ENCODE peak calls at places on chromosomes 13 and 19, in eight cellular contexts. One of them, this sample, is unnamed. For H3K4me1, the result is how much of the 10 kb centered on the place peaks cover.

GRCh38 chr19:54452626-54453025 is 3.6 kb downstream of the LENG8 start:
- DNase-seq in spleen: peak
- DNase-seq in uterus: no peak
- DNase-seq in thoracic aorta: no peak
- DNase-seq in A549: no peak
- DNase-seq in K562: no peak
- DNase-seq in vagina: no peak
- DNase-seq in left ventricle myocardium inferior: no peak
- DNase-seq in this sample: no peak

GRCh38 chr19:34712606-34713261 is 21.3 kb upstream of the ZNF181 start:
- DNase-seq in spleen: no peak
- DNase-seq in uterus: peak
- DNase-seq in thoracic aorta: no peak
- DNase-seq in A549: peak
- DNase-seq in K562: peak
- DNase-seq in vagina: no peak
- DNase-seq in left ventricle myocardium inferior: no peak
- DNase-seq in this sample: peak

GRCh38 chr19:30214651-30215051 is 157.5 kb upstream of the ZNF536 start:
- DNase-seq in spleen: no peak
- DNase-seq in uterus: no peak
- DNase-seq in thoracic aorta: no peak
- DNase-seq in A549: no peak
- DNase-seq in K562: no peak
- DNase-seq in vagina: no peak
- DNase-seq in left ventricle myocardium inferior: no peak
- DNase-seq in this sample: no peak

GRCh38 chr13:112924365-112924764 is 44.6 kb upstream of the MCF2L start:
- DNase-seq in spleen: no peak
- DNase-seq in uterus: no peak
- DNase-seq in thoracic aorta: no peak
- DNase-seq in A549: no peak
- DNase-seq in K562: no peak
- DNase-seq in vagina: no peak
- DNase-seq in left ventricle myocardium inferior: no peak
- DNase-seq in this sample: no peak

GRCh38 chr19:41563847-41564514 is 12.0 kb upstream of the CEACAM21 start:
- DNase-seq in spleen: no peak
- DNase-seq in uterus: no peak
- DNase-seq in thoracic aorta: no peak
- DNase-seq in A549: peak
- DNase-seq in K562: no peak
- DNase-seq in vagina: no peak
- DNase-seq in left ventricle myocardium inferior: no peak
- DNase-seq in this sample: no peak

GRCh38 chr13:30332516-30333165 is 25.3 kb upstream of the KATNAL1 start:
- DNase-seq in spleen: no peak
- DNase-seq in uterus: no peak
- DNase-seq in thoracic aorta: no peak
- DNase-seq in A549: no peak
- DNase-seq in K562: no peak
- DNase-seq in vagina: no peak
- DNase-seq in left ventricle myocardium inferior: no peak
- DNase-seq in this sample: no peak

GRCh38 chr19:2233601-2234280 is 2.4 kb downstream of the PLEKHJ1 start:
- DNase-seq in spleen: no peak
- DNase-seq in uterus: no peak
- DNase-seq in thoracic aorta: no peak
- DNase-seq in A549: no peak
- DNase-seq in K562: no peak
- DNase-seq in vagina: no peak
- DNase-seq in left ventricle myocardium inferior: no peak
- DNase-seq in this sample: no peak

GRCh38 chr19:42606660-42607351 is 12.1 kb upstream of the CEACAM8 start:
- DNase-seq in spleen: peak
- DNase-seq in uterus: no peak
- DNase-seq in thoracic aorta: no peak
- DNase-seq in A549: peak
- DNase-seq in K562: peak
- DNase-seq in vagina: no peak
- DNase-seq in left ventricle myocardium inferior: peak
- DNase-seq in this sample: peak

GRCh38 chr13:28741080-28741479 is 22.3 kb upstream of the SLC46A3 start:
- DNase-seq in spleen: no peak
- DNase-seq in uterus: no peak
- DNase-seq in thoracic aorta: no peak
- DNase-seq in A549: no peak
- DNase-seq in K562: no peak
- DNase-seq in vagina: peak
- DNase-seq in left ventricle myocardium inferior: no peak
- DNase-seq in this sample: no peak

GRCh38 chr13:32883501-32883900 is 132.7 kb upstream of the KL start:
- DNase-seq in spleen: no peak
- DNase-seq in uterus: no peak
- DNase-seq in thoracic aorta: no peak
- DNase-seq in A549: no peak
- DNase-seq in K562: no peak
- DNase-seq in vagina: peak
- DNase-seq in left ventricle myocardium inferior: no peak
- DNase-seq in this sample: no peak

GRCh38 chr13:50511877-50512332 is 331.6 kb downstream of the DLEU7 start:
- DNase-seq in spleen: no peak
- DNase-seq in uterus: no peak
- DNase-seq in thoracic aorta: no peak
- DNase-seq in A549: no peak
- DNase-seq in K562: peak
- DNase-seq in vagina: no peak
- DNase-seq in left ventricle myocardium inferior: no peak
- DNase-seq in this sample: no peak

GRCh38 chr13:50513528-50513863 is 330.0 kb downstream of the DLEU7 start:
- DNase-seq in spleen: no peak
- DNase-seq in uterus: no peak
- DNase-seq in thoracic aorta: no peak
- DNase-seq in A549: no peak
- DNase-seq in K562: no peak
- DNase-seq in vagina: no peak
- DNase-seq in left ventricle myocardium inferior: no peak
- DNase-seq in this sample: no peak

GRCh38 chr13:50514249-50514648 is 329.2 kb downstream of the DLEU7 start:
- DNase-seq in spleen: no peak
- DNase-seq in uterus: no peak
- DNase-seq in thoracic aorta: no peak
- DNase-seq in A549: no peak
- DNase-seq in K562: no peak
- DNase-seq in vagina: no peak
- DNase-seq in left ventricle myocardium inferior: no peak
- DNase-seq in this sample: no peak

GRCh38 chr13:50509771-50510441 is 333.6 kb downstream of the DLEU7 start:
- DNase-seq in spleen: no peak
- DNase-seq in uterus: no peak
- DNase-seq in thoracic aorta: no peak
- DNase-seq in A549: no peak
- DNase-seq in K562: no peak
- DNase-seq in vagina: no peak
- DNase-seq in left ventricle myocardium inferior: no peak
- DNase-seq in this sample: no peak

DNA sequence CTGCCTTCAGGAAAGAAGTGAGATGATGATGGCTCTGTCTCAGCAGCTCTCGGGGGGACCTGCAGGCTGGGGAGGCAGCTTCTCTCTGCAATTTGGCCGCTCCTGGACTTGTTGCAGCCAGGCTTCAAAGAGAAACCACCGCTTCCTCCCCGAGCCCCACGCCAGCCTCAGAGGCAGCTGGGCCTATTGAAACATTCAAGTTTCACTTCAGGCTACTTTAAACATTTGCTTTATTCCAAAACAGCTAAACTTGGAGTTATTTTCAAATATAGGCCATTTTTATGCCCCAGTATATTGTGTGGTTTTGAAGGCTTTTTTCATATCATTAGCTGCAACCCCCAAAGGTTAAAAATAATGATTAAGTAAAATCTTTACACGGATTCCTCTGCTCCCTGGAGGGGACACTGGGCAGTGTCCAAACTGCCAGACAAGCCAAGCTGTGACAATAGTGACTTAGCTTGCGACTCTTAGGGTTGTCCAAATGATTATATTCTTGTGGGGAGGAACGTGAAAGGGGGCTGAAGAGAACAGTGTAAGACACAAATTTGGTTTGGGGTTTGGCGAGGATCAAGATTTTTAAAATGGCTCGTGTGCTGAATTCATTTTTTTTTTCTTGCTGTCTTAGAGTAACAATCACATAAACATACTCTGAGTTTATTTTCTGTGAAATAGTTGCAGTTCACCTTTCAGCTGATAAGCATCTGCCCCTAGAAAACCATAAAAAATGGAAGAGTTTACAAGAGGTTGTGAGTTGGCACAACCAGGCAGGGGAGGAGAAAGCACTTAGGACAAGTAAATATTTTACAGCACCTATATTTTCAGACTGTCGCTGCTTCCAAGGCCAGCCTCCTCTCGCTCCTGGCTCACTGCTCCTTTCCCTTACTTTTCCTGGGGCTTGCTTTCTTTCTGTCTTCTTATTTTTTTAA is 330.6 kb downstream of the DLEU7 start:
- DNase-seq in spleen: peak
- DNase-seq in uterus: peak
- DNase-seq in thoracic aorta: no peak
- DNase-seq in A549: no peak
- DNase-seq in K562: peak
- DNase-seq in vagina: no peak
- DNase-seq in left ventricle myocardium inferior: peak
- DNase-seq in this sample: no peak
- TF ChIP-seq CTCF in spleen: no peak
- TF ChIP-seq CTCF in uterus: peak
- TF ChIP-seq CTCF in thoracic aorta: no peak
- TF ChIP-seq CTCF in A549: no peak
- TF ChIP-seq CTCF in K562: no peak
- TF ChIP-seq CTCF in vagina: no peak
- TF ChIP-seq CTCF in left ventricle myocardium inferior: peak
- TF ChIP-seq CTCF in this sample: no peak

DNA sequence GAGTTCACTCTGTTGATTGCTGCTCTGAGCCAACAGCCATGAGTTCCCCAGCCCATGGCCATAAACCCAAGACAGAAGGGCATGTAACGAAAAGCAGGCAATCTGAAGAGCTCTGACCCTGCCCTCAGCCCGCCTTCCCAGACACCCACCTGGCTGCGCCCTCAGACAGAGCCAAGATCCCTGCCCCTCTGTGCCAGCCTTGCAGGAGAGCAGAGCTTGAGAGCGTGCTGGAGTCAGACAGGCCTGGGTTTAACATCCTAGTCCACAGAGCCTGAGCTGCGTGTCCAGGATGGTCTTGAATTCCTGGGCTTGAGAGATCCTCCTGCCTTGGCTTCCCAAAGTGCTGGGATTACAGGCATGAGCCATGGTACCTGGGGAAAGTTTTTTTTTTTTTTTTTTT is 19.0 kb upstream of the EMC10 start:
- DNase-seq in spleen: no peak
- DNase-seq in uterus: no peak
- DNase-seq in thoracic aorta: no peak
- DNase-seq in A549: no peak
- DNase-seq in K562: no peak
- DNase-seq in vagina: no peak
- DNase-seq in left ventricle myocardium inferior: no peak
- DNase-seq in this sample: no peak
- H3K4me1 ChIP-seq in spleen: under half
- H3K4me1 ChIP-seq in uterus: under half
- H3K4me1 ChIP-seq in thoracic aorta: under half
- H3K4me1 ChIP-seq in A549: under half
- H3K4me1 ChIP-seq in K562: under half
- H3K4me1 ChIP-seq in vagina: under half
- H3K4me1 ChIP-seq in left ventricle myocardium inferior: under half
- H3K4me1 ChIP-seq in this sample: under half

GRCh38 chr19:45117666-45118065 is 24.7 kb downstream of the PPP1R37 start:
- DNase-seq in spleen: no peak
- DNase-seq in uterus: no peak
- DNase-seq in thoracic aorta: no peak
- DNase-seq in A549: no peak
- DNase-seq in K562: no peak
- DNase-seq in vagina: no peak
- DNase-seq in left ventricle myocardium inferior: no peak
- DNase-seq in this sample: no peak
- H3K4me3 ChIP-seq in spleen: no peak
- H3K4me3 ChIP-seq in uterus: no peak
- H3K4me3 ChIP-seq in thoracic aorta: no peak
- H3K4me3 ChIP-seq in A549: no peak
- H3K4me3 ChIP-seq in K562: no peak
- H3K4me3 ChIP-seq in vagina: no peak
- H3K4me3 ChIP-seq in left ventricle myocardium inferior: no peak
- H3K4me3 ChIP-seq in this sample: no peak

GRCh38 chr13:44471686-44472085 is 98.1 kb downstream of the SERP2 start:
- DNase-seq in spleen: no peak
- DNase-seq in uterus: no peak
- DNase-seq in thoracic aorta: no peak
- DNase-seq in A549: peak
- DNase-seq in K562: no peak
- DNase-seq in vagina: no peak
- DNase-seq in left ventricle myocardium inferior: no peak
- DNase-seq in this sample: no peak

GRCh38 chr13:44465318-44465717 is 91.7 kb downstream of the SERP2 start:
- DNase-seq in spleen: no peak
- DNase-seq in uterus: no peak
- DNase-seq in thoracic aorta: no peak
- DNase-seq in A549: no peak
- DNase-seq in K562: no peak
- DNase-seq in vagina: no peak
- DNase-seq in left ventricle myocardium inferior: no peak
- DNase-seq in this sample: no peak

GRCh38 chr13:44474122-44474910 is 100.7 kb downstream of the SERP2 start:
- DNase-seq in spleen: no peak
- DNase-seq in uterus: no peak
- DNase-seq in thoracic aorta: no peak
- DNase-seq in A549: peak
- DNase-seq in K562: no peak
- DNase-seq in vagina: no peak
- DNase-seq in left ventricle myocardium inferior: no peak
- DNase-seq in this sample: no peak

DNA sequence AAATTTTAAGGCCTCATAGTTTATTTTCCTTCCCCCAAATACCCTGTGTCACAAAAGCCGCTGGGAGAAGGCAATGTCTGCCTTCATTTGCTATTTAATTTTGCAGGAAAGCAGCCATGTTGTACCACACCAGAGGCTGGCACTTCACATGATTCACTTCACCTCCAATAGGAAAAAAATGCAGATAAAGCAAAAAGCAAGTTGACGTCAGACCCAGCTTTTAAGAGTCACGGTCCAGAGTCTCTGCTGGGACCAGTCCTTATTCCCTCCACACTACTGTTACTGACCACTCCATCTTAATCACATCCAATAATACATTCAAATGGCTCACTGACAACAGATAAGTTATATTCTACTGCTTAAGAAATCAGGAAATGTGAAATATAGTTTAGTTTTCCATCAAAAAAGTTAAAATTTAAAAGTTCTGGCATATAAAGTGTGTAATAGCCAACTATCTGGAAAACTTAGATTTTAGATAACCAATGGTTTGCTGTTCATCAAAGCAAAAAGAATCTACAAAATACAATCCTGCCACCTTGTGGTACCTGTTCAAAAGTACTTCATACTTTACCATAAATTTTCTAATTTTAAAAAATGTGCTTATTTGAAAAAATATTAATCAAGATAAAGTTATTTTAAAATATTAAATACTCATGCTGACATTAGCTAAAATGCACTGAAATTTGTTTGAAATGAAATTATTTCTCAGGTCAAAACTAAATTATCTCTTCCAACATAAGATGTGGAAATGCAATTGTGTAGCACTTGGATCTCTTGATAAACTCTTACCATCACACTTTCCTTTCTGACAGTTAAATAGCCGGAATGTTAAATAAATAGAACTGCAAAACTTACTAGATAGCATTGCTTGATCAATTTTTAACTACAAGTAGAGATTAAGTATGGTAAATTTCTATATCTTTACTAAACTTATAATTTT is 97.3 kb downstream of the SERP2 start:
- DNase-seq in spleen: no peak
- DNase-seq in uterus: no peak
- DNase-seq in thoracic aorta: no peak
- DNase-seq in A549: peak
- DNase-seq in K562: peak
- DNase-seq in vagina: no peak
- DNase-seq in left ventricle myocardium inferior: no peak
- DNase-seq in this sample: no peak
- TF ChIP-seq CTCF in spleen: no peak
- TF ChIP-seq CTCF in uterus: peak
- TF ChIP-seq CTCF in thoracic aorta: peak
- TF ChIP-seq CTCF in A549: peak
- TF ChIP-seq CTCF in K562: no peak
- TF ChIP-seq CTCF in vagina: peak
- TF ChIP-seq CTCF in left ventricle myocardium inferior: peak
- TF ChIP-seq CTCF in this sample: peak

This sample was measured in BE2C.